ENCODE peak calls at places on chromosomes 13 and 19, in four cellular contexts. One of them, this sample, is unnamed. For H3K4me1, the result is how much of the 10 kb centered on the place peaks cover.

GRCh38 chr19:35045667-35046300 is 4.3 kb downstream of the HPN start:
- DNase-seq in A549: peak
- DNase-seq in IMR-90: peak
- DNase-seq in heart left ventricle: no peak
- DNase-seq in this sample: peak

GRCh38 chr19:13866463-13867046 is 10.4 kb upstream of the NANOS3 start:
- DNase-seq in heart left ventricle: no peak
- DNase-seq in A549: no peak
- DNase-seq in IMR-90: no peak
- DNase-seq in this sample: no peak

GRCh38 chr13:113124211-113125025 is 1.8 kb downstream of the F10 start:
- DNase-seq in A549: no peak
- DNase-seq in IMR-90: no peak
- DNase-seq in heart left ventricle: no peak
- DNase-seq in this sample: no peak

GRCh38 chr13:35768551-35768950 is 292.1 kb upstream of the MAB21L1 start:
- DNase-seq in heart left ventricle: no peak
- DNase-seq in A549: no peak
- DNase-seq in IMR-90: peak
- DNase-seq in this sample: no peak

GRCh38 chr13:94557836-94558235 is 38.1 kb downstream of the TGDS start:
- DNase-seq in IMR-90: no peak
- DNase-seq in A549: no peak
- DNase-seq in heart left ventricle: no peak
- DNase-seq in this sample: no peak

GRCh38 chr13:110273254-110273653 is 33.7 kb downstream of the COL4A1 start:
- DNase-seq in heart left ventricle: no peak
- DNase-seq in IMR-90: no peak
- DNase-seq in A549: no peak
- DNase-seq in this sample: no peak

GRCh38 chr13:113881614-113882265 is 17.9 kb upstream of the GAS6 start:
- DNase-seq in heart left ventricle: peak
- DNase-seq in A549: no peak
- DNase-seq in IMR-90: no peak
- DNase-seq in this sample: no peak

GRCh38 chr19:38877781-38878574 is at the start of gene RINL:
- DNase-seq in A549: no peak
- DNase-seq in IMR-90: no peak
- DNase-seq in heart left ventricle: peak
- DNase-seq in this sample: no peak

GRCh38 chr13:45826741-45827140 is 24.8 kb downstream of the SIAH3 start:
- DNase-seq in heart left ventricle: no peak
- DNase-seq in IMR-90: no peak
- DNase-seq in A549: no peak
- DNase-seq in this sample: no peak

GRCh38 chr19:15583346-15583745 is 31.7 kb upstream of the CYP4F8 start:
- DNase-seq in A549: no peak
- DNase-seq in heart left ventricle: no peak
- DNase-seq in IMR-90: no peak
- DNase-seq in this sample: no peak
- H3K4me1 ChIP-seq in A549: under half
- H3K4me1 ChIP-seq in heart left ventricle: under half
- H3K4me1 ChIP-seq in IMR-90: under half
- H3K4me1 ChIP-seq in this sample: under half

GRCh38 chr19:37655689-37656491 is 625 bp upstream of the ZFP30 start:
- DNase-seq in heart left ventricle: peak
- DNase-seq in IMR-90: peak
- DNase-seq in A549: peak
- DNase-seq in this sample: peak

GRCh38 chr19:37654118-37654517 is 1.1 kb downstream of the ZFP30 start:
- DNase-seq in IMR-90: no peak
- DNase-seq in heart left ventricle: no peak
- DNase-seq in A549: peak
- DNase-seq in this sample: no peak

GRCh38 chr19:37654525-37654832 is 786 bp downstream of the ZFP30 start:
- DNase-seq in heart left ventricle: no peak
- DNase-seq in A549: peak
- DNase-seq in IMR-90: peak
- DNase-seq in this sample: no peak

GRCh38 chr19:37654833-37655688 is at the start of gene ZFP30:
- DNase-seq in heart left ventricle: peak
- DNase-seq in A549: peak
- DNase-seq in IMR-90: peak
- DNase-seq in this sample: peak
- TF ChIP-seq POLR2A in heart left ventricle: no peak
- TF ChIP-seq POLR2A in A549: peak
- TF ChIP-seq POLR2A in IMR-90: peak
- TF ChIP-seq POLR2A in this sample: peak

GRCh38 chr19:1177322-1178114 is 3.5 kb upstream of the SBNO2 start:
- DNase-seq in A549: peak
- DNase-seq in heart left ventricle: no peak
- DNase-seq in IMR-90: peak
- DNase-seq in this sample: no peak
- H3K4me1 ChIP-seq in A549: half or more
- H3K4me1 ChIP-seq in heart left ventricle: under half
- H3K4me1 ChIP-seq in IMR-90: under half
- H3K4me1 ChIP-seq in this sample: under half

GRCh38 chr19:18416778-18417249 is 2.4 kb upstream of the SSBP4 start:
- DNase-seq in IMR-90: peak
- DNase-seq in A549: no peak
- DNase-seq in heart left ventricle: peak
- DNase-seq in this sample: peak
- TF ChIP-seq POLR2A in IMR-90: peak
- TF ChIP-seq POLR2A in A549: no peak
- TF ChIP-seq POLR2A in heart left ventricle: no peak
- TF ChIP-seq POLR2A in this sample: no peak

DNA sequence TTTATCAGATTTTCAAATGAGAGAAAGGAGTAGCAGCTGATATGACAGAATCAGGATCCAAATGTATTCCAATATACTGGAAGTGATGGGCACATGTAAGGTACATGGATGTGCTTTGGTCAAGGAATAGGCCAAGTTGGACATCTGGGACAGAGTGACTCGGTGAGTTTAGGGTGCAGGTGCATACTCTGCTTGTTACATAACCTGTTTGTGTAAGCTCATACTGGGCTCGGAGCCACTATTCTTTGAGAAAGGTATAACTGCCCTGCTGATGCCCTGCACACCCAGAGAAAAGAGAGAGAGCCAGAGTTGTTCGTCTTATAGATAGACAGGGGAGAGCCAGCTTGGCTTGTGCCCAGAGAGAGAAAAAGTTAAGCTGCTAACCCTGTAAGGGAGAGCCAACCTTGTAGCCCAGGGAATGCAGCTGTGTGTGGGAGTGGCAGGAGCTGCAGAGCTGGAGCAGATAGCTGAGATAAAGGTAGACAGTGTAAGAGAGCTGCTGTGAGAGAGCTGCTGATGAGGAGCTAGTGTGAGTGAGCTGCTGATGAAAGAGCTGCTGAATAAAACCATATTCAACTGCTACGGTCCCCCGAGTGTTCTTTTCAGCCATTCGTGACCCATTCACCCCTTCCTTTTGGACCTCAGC is 40.7 kb upstream of the N4BP2L1 start:
- DNase-seq in IMR-90: no peak
- DNase-seq in heart left ventricle: no peak
- DNase-seq in A549: no peak
- DNase-seq in this sample: no peak
- H3K4me1 ChIP-seq in IMR-90: under half
- H3K4me1 ChIP-seq in heart left ventricle: under half
- H3K4me1 ChIP-seq in A549: under half
- H3K4me1 ChIP-seq in this sample: under half